ENCODE peak calls at places on chromosome 20, in five cellular contexts. H is activated CD8-positive, alpha-beta T cell treated with anti-CD3 and anti-CD28 coated beads for 36 hours; B is BJ; Z is WTC11; K is endodermal cell. G is an unnamed sample.

GRCh38 chr20:48781634-48782033 is 46.2 kb downstream of the PREX1 start:
- DNase-seq in B (no peak), H (no peak), Z (no peak), K (no peak), G (no peak)

GRCh38 chr20:49887828-49888340 is 27.4 kb downstream of the SPATA2 start:
- DNase-seq in H (no peak), Z (no peak), K (no peak), B (no peak), G (no peak)

GRCh38 chr20:58243653-58244410 is 15.4 kb upstream of the ANKRD60 start:
- DNase-seq in K (no peak), B (no peak), Z (no peak), H (no peak), G (no peak)

GRCh38 chr20:21149344-21149743 is 23.5 kb downstream of the KIZ start:
- DNase-seq in K (peak; percentile 52), Z (no peak), H (no peak), B (no peak), G (no peak)

GRCh38 chr20:39903806-39904205 is 785.2 kb downstream of the MAFB start:
- DNase-seq in Z (no peak), B (no peak), K (no peak), H (no peak), G (no peak)

GRCh38 chr20:15628954-15629353 is 944.3 kb downstream of the KIF16B start:
- DNase-seq in H (no peak), B (no peak), Z (no peak), K (no peak), G (no peak)

GRCh38 chr20:58981564-58982364 is 708 bp downstream of the NELFCD start:
- DNase-seq in Z (no peak), K (peak; percentile 63), B (no peak), H (peak; percentile 22), G (no peak)

GRCh38 chr20:58228103-58228483 is 360 bp downstream of the ANKRD60 start:
- DNase-seq in K (peak; percentile 73), B (no peak), H (no peak), Z (peak; percentile 29), G (no peak)

GRCh38 chr20:56088381-56088780 is 83.1 kb upstream of the CBLN4 start:
- DNase-seq in K (no peak), Z (no peak), H (no peak), B (no peak), G (no peak)

GRCh38 chr20:12762725-12763124 is 246.0 kb upstream of the SPTLC3 start:
- DNase-seq in Z (no peak), B (no peak), H (no peak), K (peak; percentile 64), G (no peak)

GRCh38 chr20:41672282-41672681 is 54.1 kb upstream of the CHD6 start:
- DNase-seq in K (no peak), B (no peak), H (no peak), Z (no peak), G (no peak)

GRCh38 chr20:17419459-17419858 is 111.7 kb downstream of the BFSP1 start:
- DNase-seq in K (no peak), Z (no peak), H (no peak), B (no peak), G (no peak)

GRCh38 chr20:37066168-37066567 is 29.6 kb downstream of the RBL1 start:
- DNase-seq in H (no peak), B (no peak), Z (no peak), K (no peak), G (no peak)

GRCh38 chr20:41095110-41095969 is 42.0 kb upstream of the PLCG1 start:
- DNase-seq in B (no peak), H (peak; percentile 70), K (peak; percentile 64), Z (peak; percentile 56), G (peak; percentile 40)

GRCh38 chr20:8782804-8783203 is 286.1 kb upstream of the PLCB4 start:
- DNase-seq in B (no peak), K (no peak), H (no peak), Z (no peak), G (no peak)

GRCh38 chr20:14523090-14523489 is 185.7 kb upstream of the FLRT3 start:
- DNase-seq in K (no peak), Z (no peak), B (no peak), H (no peak), G (no peak)

GRCh38 chr20:11112837-11113236 is 439.0 kb upstream of the JAG1 start:
- DNase-seq in B (no peak), K (no peak), H (no peak), Z (no peak), G (no peak)
- TF ChIP-seq CTCF in B (no peak), K (no peak), H (no peak), Z (no peak), G (no peak)

GRCh38 chr20:35854697-35855434 is 83.1 kb downstream of the PHF20 start:
- DNase-seq in H (no peak), K (no peak), Z (no peak), B (no peak), G (no peak)
- TF ChIP-seq CTCF in H (no peak), K (no peak), Z (no peak), B (no peak), G (no peak)

DNA sequence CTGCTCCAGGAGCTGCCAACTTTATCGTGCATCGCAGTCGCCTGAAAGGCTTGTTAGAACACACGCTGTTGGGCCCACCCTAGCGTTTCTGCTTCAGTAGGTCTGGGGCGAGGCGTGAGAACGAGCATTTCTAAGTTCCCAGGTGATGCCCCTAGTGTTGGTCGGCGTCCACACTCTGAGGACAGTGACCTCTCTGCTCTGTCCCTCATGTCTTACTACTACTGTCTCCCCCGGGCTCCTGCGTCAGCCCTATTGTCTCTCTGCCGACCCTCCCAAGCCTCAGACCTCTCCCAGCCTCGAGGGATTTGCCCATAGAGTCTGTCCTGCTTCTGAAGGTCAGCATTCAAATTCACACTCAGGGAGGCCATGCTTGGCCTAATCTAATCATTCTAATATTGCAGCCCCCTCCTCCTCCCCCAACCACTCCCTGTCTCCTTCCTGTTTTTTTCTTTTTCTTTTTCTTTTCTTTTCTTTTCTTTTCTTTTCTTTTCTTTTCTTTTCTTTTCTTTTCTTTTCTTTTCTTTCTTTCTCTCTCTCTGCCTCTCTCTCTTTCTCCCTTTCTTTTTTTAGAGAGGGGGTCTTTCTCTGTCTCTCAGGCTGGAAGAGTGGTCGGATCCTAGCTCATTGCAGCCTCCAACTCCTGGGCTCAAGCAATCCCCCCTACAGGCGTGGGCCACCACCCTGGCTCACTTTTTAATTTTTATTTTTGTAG is 873 bp upstream of the ZFP64 start:
- DNase-seq in Z (no peak), H (peak; percentile 61), B (no peak), K (peak; percentile 89), G (peak; percentile 27)
- TF ChIP-seq CTCF in Z (no peak), H (no peak), B (peak; percentile 46), K (peak; percentile 59), G (no peak)

DNA sequence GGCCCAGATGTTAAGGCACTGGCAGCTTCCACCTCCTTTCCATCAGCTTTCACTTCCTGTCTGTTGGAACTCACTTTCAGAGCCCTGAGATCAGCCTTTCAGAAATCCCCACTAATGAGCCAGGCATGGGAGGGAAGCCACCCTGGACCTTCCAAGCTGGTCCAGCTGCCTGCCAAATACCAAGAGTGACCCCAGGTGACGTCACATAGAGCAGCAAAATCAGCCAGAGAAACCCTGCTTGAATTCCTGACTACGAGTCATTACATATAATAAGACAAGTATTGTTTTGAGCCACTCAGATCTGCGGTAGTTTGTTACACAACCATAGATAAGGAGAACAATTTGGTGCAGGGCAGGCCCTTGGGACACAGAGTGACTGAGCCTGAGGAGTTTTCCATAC is 556.0 kb upstream of the JAG1 start:
- DNase-seq in K (no peak), H (no peak), B (peak; percentile 79), Z (no peak), G (peak; percentile 14)
- TF ChIP-seq CTCF in K (no peak), H (no peak), B (no peak), Z (no peak), G (no peak)

DNA sequence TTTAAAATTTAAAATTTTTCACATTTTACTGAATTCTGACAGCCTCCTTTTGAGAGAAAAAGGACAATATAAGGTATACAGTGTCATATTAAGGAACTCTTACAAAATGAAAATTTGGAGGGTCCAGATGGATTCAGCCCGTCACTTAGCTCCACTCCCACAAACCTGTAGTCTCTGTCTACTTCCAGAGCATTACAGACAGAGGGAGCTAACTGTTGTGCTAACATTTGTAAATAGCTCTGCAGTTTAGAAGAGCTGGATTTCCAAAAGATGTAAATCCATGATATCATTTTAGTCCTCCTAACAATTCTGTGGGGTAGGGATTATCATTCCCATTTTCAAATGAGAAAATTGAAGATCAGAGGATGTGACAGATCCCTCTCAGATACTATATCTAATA is 16.1 kb upstream of the SERINC3 start:
- DNase-seq in B (no peak), K (peak; percentile 6), H (no peak), Z (no peak), G (no peak)
- TF ChIP-seq CTCF in B (peak; percentile 30), K (peak; percentile 50), H (no peak), Z (no peak), G (peak; percentile 16)

GRCh38 chr20:44734938-44735337 is 10.7 kb upstream of the KCNK15 start:
- DNase-seq in B (no peak), Z (peak; percentile 42), H (no peak), K (peak; percentile 83), G (no peak)
- TF ChIP-seq CTCF in B (peak; percentile 50), Z (no peak), H (no peak), K (peak; percentile 64), G (no peak)